ENCODE peak calls at places on chromosomes 7 and 10, in ten cellular contexts. P is stimulated activated CD4-positive, alpha-beta T cell treated with anti-CD3 and anti-CD28 coated beads, Interleukin-15, amount 100 ng/mL, for 24 hours; Q is activated CD4-positive, CD25-positive, alpha-beta regulatory T cell; C is activated T-helper 9 cell treated with anti-CD3 and anti-CD28 coated beads, Interleukin-2, amount 50 U/mL, for 16 hours; T is activated CD8-positive, alpha-beta T cell treated with anti-CD3 and anti-CD28 coated beads for 36 hours; A is endothelial cell; H is SHP77; F is smooth muscle cell of the brain vasculature; B is non-pigmented ciliary epithelial cell; X is GM12891. J is an unnamed sample.
A peak's percentile ranks its signal among the peaks of the same experiment; 100 is the strongest.

GRCh38 chr7:137958593-137959431 is 43.1 kb downstream of the CREB3L2 start:
- DNase-seq in H (no peak), B (no peak), P (no peak), F (no peak), C (no peak), X (no peak), Q (no peak), A (no peak), T (no peak), J (peak; percentile 30)

GRCh38 chr10:111656066-111656465 is 527.5 kb downstream of the GPAM start:
- DNase-seq in H (no peak), P (no peak), C (no peak), Q (no peak), F (no peak), B (no peak), A (no peak), X (no peak), T (no peak), J (no peak)

GRCh38 chr7:80412842-80413241 is 99.0 kb downstream of the GNAT3 start:
- DNase-seq in A (no peak), B (no peak), Q (no peak), H (no peak), X (no peak), F (no peak), T (no peak), P (no peak), C (no peak), J (no peak)

GRCh38 chr7:129777195-129777844 is 165.8 kb downstream of the NRF1 start:
- DNase-seq in B (no peak), P (no peak), Q (no peak), H (no peak), C (no peak), A (no peak), T (no peak), X (no peak), F (no peak), J (no peak)

GRCh38 chr7:77697535-77697831 is 1.2 kb downstream of the RSBN1L start:
- DNase-seq in A (no peak), P (no peak), H (no peak), C (peak; percentile 7), X (no peak), F (no peak), B (no peak), Q (no peak), T (no peak), J (no peak)

GRCh38 chr10:17214486-17214885 is 13.0 kb upstream of the TRDMT1 start:
- DNase-seq in B (no peak), T (no peak), H (no peak), C (no peak), X (no peak), F (no peak), Q (no peak), A (no peak), P (no peak), J (no peak)

GRCh38 chr10:130179640-130180039 is 43.4 kb downstream of the GLRX3 start:
- DNase-seq in P (peak; percentile 41), X (no peak), A (peak; percentile 63), H (peak; percentile 3), C (no peak), B (peak; percentile 42), F (peak; percentile 37), Q (no peak), T (peak; percentile 57), J (peak; percentile 50)

GRCh38 chr10:30750971-30751677 is 121.6 kb upstream of the LYZL2 start:
- DNase-seq in X (no peak), Q (no peak), C (no peak), T (peak; percentile 16), H (no peak), F (no peak), B (no peak), P (no peak), A (no peak), J (no peak)

GRCh38 chr7:98251251-98251843 is 685 bp downstream of the TECPR1 start:
- DNase-seq in F (no peak), C (no peak), B (no peak), X (no peak), H (peak; percentile 40), T (peak; percentile 49), A (no peak), Q (peak; percentile 25), P (peak; percentile 40), J (peak; percentile 95)

GRCh38 chr10:116287906-116288501 is 15.0 kb upstream of the GFRA1 start:
- DNase-seq in Q (no peak), H (peak; percentile 4), F (peak; percentile 24), X (no peak), T (peak; percentile 52), A (peak; percentile 46), P (peak; percentile 20), B (no peak), C (no peak), J (peak; percentile 59)

GRCh38 chr10:52357986-52358385 is 43.9 kb downstream of the DKK1 start:
- DNase-seq in F (no peak), P (no peak), B (no peak), Q (no peak), A (no peak), T (no peak), X (no peak), C (no peak), H (no peak), J (no peak)

GRCh38 chr7:1454471-1455065 is 4.7 kb downstream of the MICALL2 start:
- DNase-seq in H (no peak), A (peak; percentile 30), Q (no peak), P (no peak), B (no peak), T (no peak), F (no peak), X (no peak), C (no peak), J (no peak)

GRCh38 chr10:115942106-115942505 is 330.9 kb downstream of the GFRA1 start:
- DNase-seq in C (no peak), A (no peak), Q (no peak), P (no peak), F (no peak), X (no peak), H (no peak), T (no peak), B (no peak), J (no peak)

GRCh38 chr7:46126901-46127300 is 205.8 kb upstream of the IGFBP3 start:
- DNase-seq in P (no peak), Q (no peak), H (no peak), F (no peak), B (no peak), A (no peak), T (no peak), X (no peak), C (no peak), J (no peak)

GRCh38 chr7:875476-876076 is 778 bp upstream of the GET4 start:
- DNase-seq in T (no peak), A (no peak), B (no peak), X (no peak), C (no peak), P (no peak), Q (no peak), F (no peak), H (no peak), J (no peak)

GRCh38 chr10:104123397-104123796 is 1.4 kb downstream of the SFR1 start:
- DNase-seq in X (no peak), B (no peak), H (no peak), T (no peak), F (no peak), A (no peak), C (no peak), Q (no peak), P (no peak), J (no peak)